ENCODE peak calls at places on chromosomes 6 and 20, in nine cellular contexts. One of them, this sample, is unnamed.

GRCh38 chr20:219290-220115 is 7.6 kb upstream of the DEFB129 start:
- DNase-seq in left lung: no peak
- DNase-seq in DND-41: peak
- DNase-seq in H1: no peak
- DNase-seq in breast epithelium: no peak
- DNase-seq in neural crest cell: no peak
- DNase-seq in progenitor cell of endocrine pancreas: no peak
- DNase-seq in choroid plexus epithelial cell: peak
- DNase-seq in Calu3: peak
- DNase-seq in this sample: no peak

GRCh38 chr20:2234788-2235187 is 61.0 kb upstream of the TGM3 start:
- DNase-seq in left lung: no peak
- DNase-seq in DND-41: no peak
- DNase-seq in H1: peak
- DNase-seq in breast epithelium: no peak
- DNase-seq in neural crest cell: no peak
- DNase-seq in progenitor cell of endocrine pancreas: no peak
- DNase-seq in choroid plexus epithelial cell: peak
- DNase-seq in Calu3: no peak
- DNase-seq in this sample: no peak

GRCh38 chr6:45791181-45791580 is 224.5 kb downstream of the CLIC5 start:
- DNase-seq in left lung: no peak
- DNase-seq in DND-41: no peak
- DNase-seq in H1: no peak
- DNase-seq in breast epithelium: no peak
- DNase-seq in neural crest cell: no peak
- DNase-seq in progenitor cell of endocrine pancreas: no peak
- DNase-seq in choroid plexus epithelial cell: peak
- DNase-seq in Calu3: no peak
- DNase-seq in this sample: no peak

GRCh38 chr20:10596726-10597125 is 77.1 kb downstream of the JAG1 start:
- DNase-seq in left lung: no peak
- DNase-seq in DND-41: no peak
- DNase-seq in H1: no peak
- DNase-seq in breast epithelium: no peak
- DNase-seq in neural crest cell: no peak
- DNase-seq in progenitor cell of endocrine pancreas: no peak
- DNase-seq in choroid plexus epithelial cell: peak
- DNase-seq in Calu3: no peak
- DNase-seq in this sample: no peak

GRCh38 chr6:17015551-17016381 is 86.1 kb upstream of the STMND1 start:
- DNase-seq in left lung: peak
- DNase-seq in DND-41: no peak
- DNase-seq in H1: no peak
- DNase-seq in breast epithelium: no peak
- DNase-seq in neural crest cell: no peak
- DNase-seq in progenitor cell of endocrine pancreas: no peak
- DNase-seq in choroid plexus epithelial cell: peak
- DNase-seq in Calu3: peak
- DNase-seq in this sample: no peak

GRCh38 chr6:15399651-15400470 is 154.0 kb downstream of the JARID2 start:
- DNase-seq in left lung: no peak
- DNase-seq in DND-41: no peak
- DNase-seq in H1: no peak
- DNase-seq in breast epithelium: peak
- DNase-seq in neural crest cell: peak
- DNase-seq in progenitor cell of endocrine pancreas: peak
- DNase-seq in choroid plexus epithelial cell: peak
- DNase-seq in Calu3: no peak
- DNase-seq in this sample: no peak

GRCh38 chr6:153941768-153942167 is 97.3 kb upstream of the OPRM1 start:
- DNase-seq in left lung: no peak
- DNase-seq in DND-41: no peak
- DNase-seq in H1: no peak
- DNase-seq in breast epithelium: no peak
- DNase-seq in neural crest cell: no peak
- DNase-seq in progenitor cell of endocrine pancreas: no peak
- DNase-seq in choroid plexus epithelial cell: no peak
- DNase-seq in Calu3: no peak
- DNase-seq in this sample: no peak

GRCh38 chr6:152246554-152247337 is 390.4 kb downstream of the SYNE1 start:
- DNase-seq in left lung: no peak
- DNase-seq in DND-41: no peak
- DNase-seq in H1: no peak
- DNase-seq in breast epithelium: no peak
- DNase-seq in neural crest cell: no peak
- DNase-seq in progenitor cell of endocrine pancreas: no peak
- DNase-seq in choroid plexus epithelial cell: peak
- DNase-seq in Calu3: no peak
- DNase-seq in this sample: no peak

GRCh38 chr6:144712541-144712940 is 427.4 kb downstream of the UTRN start:
- DNase-seq in left lung: no peak
- DNase-seq in DND-41: no peak
- DNase-seq in H1: no peak
- DNase-seq in breast epithelium: no peak
- DNase-seq in neural crest cell: no peak
- DNase-seq in progenitor cell of endocrine pancreas: no peak
- DNase-seq in choroid plexus epithelial cell: no peak
- DNase-seq in Calu3: no peak
- DNase-seq in this sample: no peak

GRCh38 chr6:144715344-144715743 is 430.2 kb downstream of the UTRN start:
- DNase-seq in left lung: no peak
- DNase-seq in DND-41: no peak
- DNase-seq in H1: no peak
- DNase-seq in breast epithelium: no peak
- DNase-seq in neural crest cell: no peak
- DNase-seq in progenitor cell of endocrine pancreas: no peak
- DNase-seq in choroid plexus epithelial cell: no peak
- DNase-seq in Calu3: no peak
- DNase-seq in this sample: no peak

GRCh38 chr6:144710207-144710606 is 425.1 kb downstream of the UTRN start:
- DNase-seq in left lung: no peak
- DNase-seq in DND-41: no peak
- DNase-seq in H1: no peak
- DNase-seq in breast epithelium: no peak
- DNase-seq in neural crest cell: no peak
- DNase-seq in progenitor cell of endocrine pancreas: no peak
- DNase-seq in choroid plexus epithelial cell: peak
- DNase-seq in Calu3: no peak
- DNase-seq in this sample: no peak

GRCh38 chr6:144718431-144718830 is 433.3 kb downstream of the UTRN start:
- DNase-seq in left lung: no peak
- DNase-seq in DND-41: no peak
- DNase-seq in H1: no peak
- DNase-seq in breast epithelium: no peak
- DNase-seq in neural crest cell: no peak
- DNase-seq in progenitor cell of endocrine pancreas: no peak
- DNase-seq in choroid plexus epithelial cell: peak
- DNase-seq in Calu3: no peak
- DNase-seq in this sample: no peak

DNA sequence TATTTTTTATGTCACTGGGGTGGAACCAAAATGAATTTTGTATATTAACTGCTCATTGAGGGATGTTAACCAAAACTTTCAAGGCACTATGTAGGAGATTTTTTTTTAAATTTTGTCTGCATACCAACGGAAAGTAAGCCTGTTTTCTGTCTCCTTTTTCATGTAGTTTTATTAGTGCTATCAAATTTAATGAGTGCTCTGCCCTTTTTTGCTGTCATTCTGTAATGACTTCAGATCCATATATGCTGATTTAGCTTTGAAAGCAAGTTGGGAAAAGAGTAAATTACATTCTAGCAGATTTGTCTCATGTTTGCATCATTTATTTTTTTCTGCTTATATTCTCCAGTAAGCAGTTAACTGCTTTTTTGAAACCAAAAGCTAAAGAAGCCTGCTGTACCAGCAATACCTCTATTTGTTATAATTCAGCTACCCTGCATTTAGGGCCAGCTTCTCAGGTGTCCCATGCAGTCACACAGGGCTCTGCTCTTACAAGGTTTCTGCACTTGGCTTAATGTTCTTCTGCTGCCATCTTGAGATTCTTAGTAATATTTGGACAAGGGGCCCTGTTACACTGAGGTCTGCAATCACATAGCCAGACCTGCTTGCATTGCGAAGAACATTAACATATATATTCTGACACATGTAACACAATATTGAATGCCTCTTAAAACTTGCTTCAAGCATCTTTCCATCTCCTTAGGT is 429.0 kb downstream of the UTRN start:
- DNase-seq in left lung: no peak
- DNase-seq in DND-41: no peak
- DNase-seq in H1: no peak
- DNase-seq in breast epithelium: no peak
- DNase-seq in neural crest cell: no peak
- DNase-seq in progenitor cell of endocrine pancreas: no peak
- DNase-seq in choroid plexus epithelial cell: no peak
- DNase-seq in Calu3: no peak
- DNase-seq in this sample: no peak
- TF ChIP-seq CTCF in left lung: no peak
- TF ChIP-seq CTCF in DND-41: no peak
- TF ChIP-seq CTCF in H1: no peak
- TF ChIP-seq CTCF in breast epithelium: no peak
- TF ChIP-seq CTCF in neural crest cell: no peak
- TF ChIP-seq CTCF in progenitor cell of endocrine pancreas: no peak
- TF ChIP-seq CTCF in choroid plexus epithelial cell: no peak
- TF ChIP-seq CTCF in Calu3: no peak
- TF ChIP-seq CTCF in this sample: no peak

GRCh38 chr6:80545323-80545722 is 438.9 kb downstream of the BCKDHB start:
- DNase-seq in left lung: no peak
- DNase-seq in DND-41: no peak
- DNase-seq in H1: no peak
- DNase-seq in breast epithelium: no peak
- DNase-seq in neural crest cell: no peak
- DNase-seq in progenitor cell of endocrine pancreas: no peak
- DNase-seq in choroid plexus epithelial cell: no peak
- DNase-seq in Calu3: no peak
- DNase-seq in this sample: no peak

GRCh38 chr6:80541886-80542285 is 435.4 kb downstream of the BCKDHB start:
- DNase-seq in left lung: no peak
- DNase-seq in DND-41: no peak
- DNase-seq in H1: no peak
- DNase-seq in breast epithelium: no peak
- DNase-seq in neural crest cell: no peak
- DNase-seq in progenitor cell of endocrine pancreas: no peak
- DNase-seq in choroid plexus epithelial cell: no peak
- DNase-seq in Calu3: no peak
- DNase-seq in this sample: no peak

GRCh38 chr6:80544500-80545055 is 438.1 kb downstream of the BCKDHB start:
- DNase-seq in left lung: no peak
- DNase-seq in DND-41: no peak
- DNase-seq in H1: no peak
- DNase-seq in breast epithelium: no peak
- DNase-seq in neural crest cell: no peak
- DNase-seq in progenitor cell of endocrine pancreas: no peak
- DNase-seq in choroid plexus epithelial cell: no peak
- DNase-seq in Calu3: peak
- DNase-seq in this sample: no peak

GRCh38 chr6:80543151-80543550 is 436.7 kb downstream of the BCKDHB start:
- DNase-seq in left lung: no peak
- DNase-seq in DND-41: no peak
- DNase-seq in H1: no peak
- DNase-seq in breast epithelium: no peak
- DNase-seq in neural crest cell: no peak
- DNase-seq in progenitor cell of endocrine pancreas: no peak
- DNase-seq in choroid plexus epithelial cell: no peak
- DNase-seq in Calu3: no peak
- DNase-seq in this sample: no peak

GRCh38 chr6:80543598-80544181 is 437.2 kb downstream of the BCKDHB start:
- DNase-seq in left lung: no peak
- DNase-seq in DND-41: no peak
- DNase-seq in H1: no peak
- DNase-seq in breast epithelium: no peak
- DNase-seq in neural crest cell: no peak
- DNase-seq in progenitor cell of endocrine pancreas: no peak
- DNase-seq in choroid plexus epithelial cell: peak
- DNase-seq in Calu3: no peak
- DNase-seq in this sample: no peak
- TF ChIP-seq CTCF in left lung: no peak
- TF ChIP-seq CTCF in DND-41: no peak
- TF ChIP-seq CTCF in H1: peak
- TF ChIP-seq CTCF in breast epithelium: no peak
- TF ChIP-seq CTCF in neural crest cell: no peak
- TF ChIP-seq CTCF in progenitor cell of endocrine pancreas: no peak
- TF ChIP-seq CTCF in choroid plexus epithelial cell: peak
- TF ChIP-seq CTCF in Calu3: no peak
- TF ChIP-seq CTCF in this sample: no peak

GRCh38 chr6:107490568-107491058 is 696 bp downstream of the SOBP start:
- DNase-seq in left lung: no peak
- DNase-seq in DND-41: no peak
- DNase-seq in H1: no peak
- DNase-seq in breast epithelium: no peak
- DNase-seq in neural crest cell: peak
- DNase-seq in progenitor cell of endocrine pancreas: no peak
- DNase-seq in choroid plexus epithelial cell: peak
- DNase-seq in Calu3: no peak
- DNase-seq in this sample: no peak

GRCh38 chr6:107488875-107489635 is 862 bp upstream of the SOBP start:
- DNase-seq in left lung: peak
- DNase-seq in DND-41: peak
- DNase-seq in H1: no peak
- DNase-seq in breast epithelium: no peak
- DNase-seq in neural crest cell: peak
- DNase-seq in progenitor cell of endocrine pancreas: peak
- DNase-seq in choroid plexus epithelial cell: peak
- DNase-seq in Calu3: peak
- DNase-seq in this sample: no peak

GRCh38 chr6:107488174-107488874 is 1.6 kb upstream of the SOBP start:
- DNase-seq in left lung: no peak
- DNase-seq in DND-41: no peak
- DNase-seq in H1: no peak
- DNase-seq in breast epithelium: no peak
- DNase-seq in neural crest cell: no peak
- DNase-seq in progenitor cell of endocrine pancreas: no peak
- DNase-seq in choroid plexus epithelial cell: no peak
- DNase-seq in Calu3: no peak
- DNase-seq in this sample: no peak

GRCh38 chr6:107491059-107491609 is 1.2 kb downstream of the SOBP start:
- DNase-seq in left lung: peak
- DNase-seq in DND-41: peak
- DNase-seq in H1: no peak
- DNase-seq in breast epithelium: no peak
- DNase-seq in neural crest cell: peak
- DNase-seq in progenitor cell of endocrine pancreas: peak
- DNase-seq in choroid plexus epithelial cell: peak
- DNase-seq in Calu3: peak
- DNase-seq in this sample: peak

GRCh38 chr6:107489636-107490567 is at the start of gene SOBP:
- DNase-seq in left lung: peak
- DNase-seq in DND-41: peak
- DNase-seq in H1: no peak
- DNase-seq in breast epithelium: no peak
- DNase-seq in neural crest cell: peak
- DNase-seq in progenitor cell of endocrine pancreas: peak
- DNase-seq in choroid plexus epithelial cell: peak
- DNase-seq in Calu3: peak
- DNase-seq in this sample: peak
- TF ChIP-seq CTCF in left lung: no peak
- TF ChIP-seq CTCF in DND-41: peak
- TF ChIP-seq CTCF in H1: no peak
- TF ChIP-seq CTCF in breast epithelium: no peak
- TF ChIP-seq CTCF in neural crest cell: peak
- TF ChIP-seq CTCF in progenitor cell of endocrine pancreas: peak
- TF ChIP-seq CTCF in choroid plexus epithelial cell: no peak
- TF ChIP-seq CTCF in Calu3: no peak
- TF ChIP-seq CTCF in this sample: peak

GRCh38 chr6:138272543-138273305 is 54.4 kb upstream of the PBOV1 start:
- DNase-seq in left lung: no peak
- DNase-seq in DND-41: no peak
- DNase-seq in H1: no peak
- DNase-seq in breast epithelium: no peak
- DNase-seq in neural crest cell: no peak
- DNase-seq in progenitor cell of endocrine pancreas: no peak
- DNase-seq in choroid plexus epithelial cell: peak
- DNase-seq in Calu3: no peak
- DNase-seq in this sample: no peak

GRCh38 chr6:138275976-138276375 is 57.7 kb upstream of the PBOV1 start:
- DNase-seq in left lung: no peak
- DNase-seq in DND-41: no peak
- DNase-seq in H1: no peak
- DNase-seq in breast epithelium: no peak
- DNase-seq in neural crest cell: no peak
- DNase-seq in progenitor cell of endocrine pancreas: no peak
- DNase-seq in choroid plexus epithelial cell: no peak
- DNase-seq in Calu3: no peak
- DNase-seq in this sample: no peak

GRCh38 chr6:138277835-138278234 is 59.5 kb upstream of the PBOV1 start:
- DNase-seq in left lung: no peak
- DNase-seq in DND-41: no peak
- DNase-seq in H1: no peak
- DNase-seq in breast epithelium: no peak
- DNase-seq in neural crest cell: no peak
- DNase-seq in progenitor cell of endocrine pancreas: no peak
- DNase-seq in choroid plexus epithelial cell: no peak
- DNase-seq in Calu3: no peak
- DNase-seq in this sample: no peak

GRCh38 chr6:138278326-138278725 is 60.0 kb upstream of the PBOV1 start:
- DNase-seq in left lung: peak
- DNase-seq in DND-41: no peak
- DNase-seq in H1: no peak
- DNase-seq in breast epithelium: no peak
- DNase-seq in neural crest cell: no peak
- DNase-seq in progenitor cell of endocrine pancreas: no peak
- DNase-seq in choroid plexus epithelial cell: peak
- DNase-seq in Calu3: no peak
- DNase-seq in this sample: no peak
- TF ChIP-seq CTCF in left lung: no peak
- TF ChIP-seq CTCF in DND-41: peak
- TF ChIP-seq CTCF in H1: peak
- TF ChIP-seq CTCF in breast epithelium: no peak
- TF ChIP-seq CTCF in neural crest cell: peak
- TF ChIP-seq CTCF in progenitor cell of endocrine pancreas: peak
- TF ChIP-seq CTCF in choroid plexus epithelial cell: peak
- TF ChIP-seq CTCF in Calu3: no peak
- TF ChIP-seq CTCF in this sample: peak